ENCODE peak calls at places on chromosome 6, in six cellular contexts. One of them, this sample, is unnamed.

GRCh38 chr6:149593443-149593842 is 27.3 kb downstream of the GINM1 start:
- DNase-seq in body of pancreas: no peak
- DNase-seq in stimulated activated naive CD8-positive, alpha-beta T cell treated with anti-CD3 and anti-CD28 coated beads, Interleukin-15, Interleukin-2, amounts not matched to agents 100 U/mL and 50 U/mL, for 24 hours: no peak
- DNase-seq in NCI-H1436 treated with DMSO at 0.1 percent for 48 hours: no peak
- DNase-seq in stimulated activated CD4-positive, alpha-beta T cell treated with anti-CD3 and anti-CD28 coated beads, Interleukin-1b, Interleukin-23, amount 100 ng/mL, for 1 hour: no peak
- DNase-seq in mesendoderm: no peak
- DNase-seq in this sample: no peak

GRCh38 chr6:33949877-33950831 is 146.4 kb upstream of the MLN start:
- DNase-seq in NCI-H1436 treated with DMSO at 0.1 percent for 48 hours: peak
- DNase-seq in stimulated activated naive CD8-positive, alpha-beta T cell treated with anti-CD3 and anti-CD28 coated beads, Interleukin-15, Interleukin-2, amounts not matched to agents 100 U/mL and 50 U/mL, for 24 hours: no peak
- DNase-seq in body of pancreas: no peak
- DNase-seq in stimulated activated CD4-positive, alpha-beta T cell treated with anti-CD3 and anti-CD28 coated beads, Interleukin-1b, Interleukin-23, amount 100 ng/mL, for 1 hour: no peak
- DNase-seq in mesendoderm: peak
- DNase-seq in this sample: no peak

GRCh38 chr6:26302941-26303559 is 61.9 kb upstream of the BTN3A2 start:
- DNase-seq in stimulated activated naive CD8-positive, alpha-beta T cell treated with anti-CD3 and anti-CD28 coated beads, Interleukin-15, Interleukin-2, amounts not matched to agents 100 U/mL and 50 U/mL, for 24 hours: no peak
- DNase-seq in NCI-H1436 treated with DMSO at 0.1 percent for 48 hours: no peak
- DNase-seq in stimulated activated CD4-positive, alpha-beta T cell treated with anti-CD3 and anti-CD28 coated beads, Interleukin-1b, Interleukin-23, amount 100 ng/mL, for 1 hour: no peak
- DNase-seq in mesendoderm: no peak
- DNase-seq in body of pancreas: no peak
- DNase-seq in this sample: no peak

GRCh38 chr6:68196645-68197044 is 438.4 kb upstream of the ADGRB3 start:
- DNase-seq in stimulated activated naive CD8-positive, alpha-beta T cell treated with anti-CD3 and anti-CD28 coated beads, Interleukin-15, Interleukin-2, amounts not matched to agents 100 U/mL and 50 U/mL, for 24 hours: no peak
- DNase-seq in body of pancreas: no peak
- DNase-seq in stimulated activated CD4-positive, alpha-beta T cell treated with anti-CD3 and anti-CD28 coated beads, Interleukin-1b, Interleukin-23, amount 100 ng/mL, for 1 hour: no peak
- DNase-seq in mesendoderm: peak
- DNase-seq in NCI-H1436 treated with DMSO at 0.1 percent for 48 hours: no peak
- DNase-seq in this sample: no peak

GRCh38 chr6:127096167-127096566 is 22.3 kb upstream of the RSPO3 start:
- DNase-seq in body of pancreas: no peak
- DNase-seq in NCI-H1436 treated with DMSO at 0.1 percent for 48 hours: no peak
- DNase-seq in stimulated activated CD4-positive, alpha-beta T cell treated with anti-CD3 and anti-CD28 coated beads, Interleukin-1b, Interleukin-23, amount 100 ng/mL, for 1 hour: no peak
- DNase-seq in mesendoderm: no peak
- DNase-seq in stimulated activated naive CD8-positive, alpha-beta T cell treated with anti-CD3 and anti-CD28 coated beads, Interleukin-15, Interleukin-2, amounts not matched to agents 100 U/mL and 50 U/mL, for 24 hours: no peak
- DNase-seq in this sample: no peak

GRCh38 chr6:20873425-20874190 is 339.4 kb downstream of the CDKAL1 start:
- DNase-seq in stimulated activated CD4-positive, alpha-beta T cell treated with anti-CD3 and anti-CD28 coated beads, Interleukin-1b, Interleukin-23, amount 100 ng/mL, for 1 hour: no peak
- DNase-seq in body of pancreas: no peak
- DNase-seq in NCI-H1436 treated with DMSO at 0.1 percent for 48 hours: no peak
- DNase-seq in mesendoderm: peak
- DNase-seq in stimulated activated naive CD8-positive, alpha-beta T cell treated with anti-CD3 and anti-CD28 coated beads, Interleukin-15, Interleukin-2, amounts not matched to agents 100 U/mL and 50 U/mL, for 24 hours: no peak
- DNase-seq in this sample: no peak

GRCh38 chr6:71402101-71402500 is 113.5 kb downstream of the OGFRL1 start:
- DNase-seq in body of pancreas: no peak
- DNase-seq in NCI-H1436 treated with DMSO at 0.1 percent for 48 hours: no peak
- DNase-seq in stimulated activated CD4-positive, alpha-beta T cell treated with anti-CD3 and anti-CD28 coated beads, Interleukin-1b, Interleukin-23, amount 100 ng/mL, for 1 hour: no peak
- DNase-seq in mesendoderm: no peak
- DNase-seq in stimulated activated naive CD8-positive, alpha-beta T cell treated with anti-CD3 and anti-CD28 coated beads, Interleukin-15, Interleukin-2, amounts not matched to agents 100 U/mL and 50 U/mL, for 24 hours: no peak
- DNase-seq in this sample: no peak

GRCh38 chr6:20644667-20645370 is 110.6 kb downstream of the CDKAL1 start:
- DNase-seq in NCI-H1436 treated with DMSO at 0.1 percent for 48 hours: no peak
- DNase-seq in mesendoderm: no peak
- DNase-seq in stimulated activated CD4-positive, alpha-beta T cell treated with anti-CD3 and anti-CD28 coated beads, Interleukin-1b, Interleukin-23, amount 100 ng/mL, for 1 hour: no peak
- DNase-seq in body of pancreas: no peak
- DNase-seq in stimulated activated naive CD8-positive, alpha-beta T cell treated with anti-CD3 and anti-CD28 coated beads, Interleukin-15, Interleukin-2, amounts not matched to agents 100 U/mL and 50 U/mL, for 24 hours: no peak
- DNase-seq in this sample: no peak

GRCh38 chr6:44107017-44107416 is 20.2 kb downstream of the MRPL14 start:
- DNase-seq in NCI-H1436 treated with DMSO at 0.1 percent for 48 hours: no peak
- DNase-seq in stimulated activated CD4-positive, alpha-beta T cell treated with anti-CD3 and anti-CD28 coated beads, Interleukin-1b, Interleukin-23, amount 100 ng/mL, for 1 hour: no peak
- DNase-seq in body of pancreas: no peak
- DNase-seq in stimulated activated naive CD8-positive, alpha-beta T cell treated with anti-CD3 and anti-CD28 coated beads, Interleukin-15, Interleukin-2, amounts not matched to agents 100 U/mL and 50 U/mL, for 24 hours: no peak
- DNase-seq in mesendoderm: no peak
- DNase-seq in this sample: no peak

GRCh38 chr6:27545271-27546046 is 72.6 kb upstream of the ZNF184 start:
- DNase-seq in NCI-H1436 treated with DMSO at 0.1 percent for 48 hours: no peak
- DNase-seq in mesendoderm: peak
- DNase-seq in stimulated activated CD4-positive, alpha-beta T cell treated with anti-CD3 and anti-CD28 coated beads, Interleukin-1b, Interleukin-23, amount 100 ng/mL, for 1 hour: no peak
- DNase-seq in stimulated activated naive CD8-positive, alpha-beta T cell treated with anti-CD3 and anti-CD28 coated beads, Interleukin-15, Interleukin-2, amounts not matched to agents 100 U/mL and 50 U/mL, for 24 hours: peak
- DNase-seq in body of pancreas: no peak
- DNase-seq in this sample: no peak

GRCh38 chr6:21200056-21200870 is 393.3 kb upstream of the SOX4 start:
- DNase-seq in NCI-H1436 treated with DMSO at 0.1 percent for 48 hours: no peak
- DNase-seq in stimulated activated naive CD8-positive, alpha-beta T cell treated with anti-CD3 and anti-CD28 coated beads, Interleukin-15, Interleukin-2, amounts not matched to agents 100 U/mL and 50 U/mL, for 24 hours: no peak
- DNase-seq in mesendoderm: no peak
- DNase-seq in stimulated activated CD4-positive, alpha-beta T cell treated with anti-CD3 and anti-CD28 coated beads, Interleukin-1b, Interleukin-23, amount 100 ng/mL, for 1 hour: no peak
- DNase-seq in body of pancreas: no peak
- DNase-seq in this sample: no peak

GRCh38 chr6:34132486-34133185 is 13.3 kb downstream of the GRM4 start:
- DNase-seq in body of pancreas: peak
- DNase-seq in stimulated activated CD4-positive, alpha-beta T cell treated with anti-CD3 and anti-CD28 coated beads, Interleukin-1b, Interleukin-23, amount 100 ng/mL, for 1 hour: no peak
- DNase-seq in mesendoderm: peak
- DNase-seq in stimulated activated naive CD8-positive, alpha-beta T cell treated with anti-CD3 and anti-CD28 coated beads, Interleukin-15, Interleukin-2, amounts not matched to agents 100 U/mL and 50 U/mL, for 24 hours: peak
- DNase-seq in NCI-H1436 treated with DMSO at 0.1 percent for 48 hours: peak
- DNase-seq in this sample: no peak

GRCh38 chr6:25012657-25013056 is 76.9 kb upstream of the RIPOR2 start:
- DNase-seq in mesendoderm: no peak
- DNase-seq in stimulated activated CD4-positive, alpha-beta T cell treated with anti-CD3 and anti-CD28 coated beads, Interleukin-1b, Interleukin-23, amount 100 ng/mL, for 1 hour: no peak
- DNase-seq in body of pancreas: no peak
- DNase-seq in NCI-H1436 treated with DMSO at 0.1 percent for 48 hours: no peak
- DNase-seq in stimulated activated naive CD8-positive, alpha-beta T cell treated with anti-CD3 and anti-CD28 coated beads, Interleukin-15, Interleukin-2, amounts not matched to agents 100 U/mL and 50 U/mL, for 24 hours: no peak
- DNase-seq in this sample: no peak

GRCh38 chr6:16343593-16343992 is 105.2 kb downstream of the GMPR start:
- DNase-seq in stimulated activated CD4-positive, alpha-beta T cell treated with anti-CD3 and anti-CD28 coated beads, Interleukin-1b, Interleukin-23, amount 100 ng/mL, for 1 hour: no peak
- DNase-seq in body of pancreas: no peak
- DNase-seq in mesendoderm: no peak
- DNase-seq in NCI-H1436 treated with DMSO at 0.1 percent for 48 hours: no peak
- DNase-seq in stimulated activated naive CD8-positive, alpha-beta T cell treated with anti-CD3 and anti-CD28 coated beads, Interleukin-15, Interleukin-2, amounts not matched to agents 100 U/mL and 50 U/mL, for 24 hours: no peak
- DNase-seq in this sample: no peak

GRCh38 chr6:151993364-151993763 is 185.9 kb downstream of the ESR1 start:
- DNase-seq in NCI-H1436 treated with DMSO at 0.1 percent for 48 hours: no peak
- DNase-seq in mesendoderm: no peak
- DNase-seq in body of pancreas: peak
- DNase-seq in stimulated activated naive CD8-positive, alpha-beta T cell treated with anti-CD3 and anti-CD28 coated beads, Interleukin-15, Interleukin-2, amounts not matched to agents 100 U/mL and 50 U/mL, for 24 hours: no peak
- DNase-seq in stimulated activated CD4-positive, alpha-beta T cell treated with anti-CD3 and anti-CD28 coated beads, Interleukin-1b, Interleukin-23, amount 100 ng/mL, for 1 hour: no peak
- DNase-seq in this sample: no peak

GRCh38 chr6:166514196-166514595 is 72.3 kb downstream of the RAMACL start:
- DNase-seq in body of pancreas: no peak
- DNase-seq in stimulated activated naive CD8-positive, alpha-beta T cell treated with anti-CD3 and anti-CD28 coated beads, Interleukin-15, Interleukin-2, amounts not matched to agents 100 U/mL and 50 U/mL, for 24 hours: no peak
- DNase-seq in mesendoderm: peak
- DNase-seq in stimulated activated CD4-positive, alpha-beta T cell treated with anti-CD3 and anti-CD28 coated beads, Interleukin-1b, Interleukin-23, amount 100 ng/mL, for 1 hour: no peak
- DNase-seq in NCI-H1436 treated with DMSO at 0.1 percent for 48 hours: no peak
- DNase-seq in this sample: no peak

GRCh38 chr6:44011350-44011925 is 115.8 kb downstream of the MRPL14 start:
- DNase-seq in stimulated activated naive CD8-positive, alpha-beta T cell treated with anti-CD3 and anti-CD28 coated beads, Interleukin-15, Interleukin-2, amounts not matched to agents 100 U/mL and 50 U/mL, for 24 hours: no peak
- DNase-seq in NCI-H1436 treated with DMSO at 0.1 percent for 48 hours: no peak
- DNase-seq in mesendoderm: no peak
- DNase-seq in body of pancreas: no peak
- DNase-seq in stimulated activated CD4-positive, alpha-beta T cell treated with anti-CD3 and anti-CD28 coated beads, Interleukin-1b, Interleukin-23, amount 100 ng/mL, for 1 hour: no peak
- DNase-seq in this sample: no peak

GRCh38 chr6:113763883-113764282 is 93.3 kb upstream of the MARCKS start:
- DNase-seq in stimulated activated CD4-positive, alpha-beta T cell treated with anti-CD3 and anti-CD28 coated beads, Interleukin-1b, Interleukin-23, amount 100 ng/mL, for 1 hour: no peak
- DNase-seq in body of pancreas: no peak
- DNase-seq in stimulated activated naive CD8-positive, alpha-beta T cell treated with anti-CD3 and anti-CD28 coated beads, Interleukin-15, Interleukin-2, amounts not matched to agents 100 U/mL and 50 U/mL, for 24 hours: no peak
- DNase-seq in NCI-H1436 treated with DMSO at 0.1 percent for 48 hours: no peak
- DNase-seq in mesendoderm: peak
- DNase-seq in this sample: no peak

GRCh38 chr6:165991341-165991740 is 176.3 kb downstream of the TBXT start:
- DNase-seq in stimulated activated naive CD8-positive, alpha-beta T cell treated with anti-CD3 and anti-CD28 coated beads, Interleukin-15, Interleukin-2, amounts not matched to agents 100 U/mL and 50 U/mL, for 24 hours: no peak
- DNase-seq in stimulated activated CD4-positive, alpha-beta T cell treated with anti-CD3 and anti-CD28 coated beads, Interleukin-1b, Interleukin-23, amount 100 ng/mL, for 1 hour: no peak
- DNase-seq in NCI-H1436 treated with DMSO at 0.1 percent for 48 hours: no peak
- DNase-seq in body of pancreas: no peak
- DNase-seq in mesendoderm: no peak
- DNase-seq in this sample: no peak

GRCh38 chr6:91434135-91434534 is 847.3 kb upstream of the MAP3K7 start:
- DNase-seq in body of pancreas: no peak
- DNase-seq in mesendoderm: no peak
- DNase-seq in NCI-H1436 treated with DMSO at 0.1 percent for 48 hours: no peak
- DNase-seq in stimulated activated naive CD8-positive, alpha-beta T cell treated with anti-CD3 and anti-CD28 coated beads, Interleukin-15, Interleukin-2, amounts not matched to agents 100 U/mL and 50 U/mL, for 24 hours: no peak
- DNase-seq in stimulated activated CD4-positive, alpha-beta T cell treated with anti-CD3 and anti-CD28 coated beads, Interleukin-1b, Interleukin-23, amount 100 ng/mL, for 1 hour: no peak
- DNase-seq in this sample: no peak

GRCh38 chr6:121055572-121056163 is 278.6 kb downstream of the TBC1D32 start:
- DNase-seq in stimulated activated CD4-positive, alpha-beta T cell treated with anti-CD3 and anti-CD28 coated beads, Interleukin-1b, Interleukin-23, amount 100 ng/mL, for 1 hour: no peak
- DNase-seq in NCI-H1436 treated with DMSO at 0.1 percent for 48 hours: no peak
- DNase-seq in stimulated activated naive CD8-positive, alpha-beta T cell treated with anti-CD3 and anti-CD28 coated beads, Interleukin-15, Interleukin-2, amounts not matched to agents 100 U/mL and 50 U/mL, for 24 hours: no peak
- DNase-seq in mesendoderm: peak
- DNase-seq in body of pancreas: no peak
- DNase-seq in this sample: no peak

GRCh38 chr6:39908838-39909583 is 25.3 kb downstream of the MOCS1 start:
- DNase-seq in stimulated activated CD4-positive, alpha-beta T cell treated with anti-CD3 and anti-CD28 coated beads, Interleukin-1b, Interleukin-23, amount 100 ng/mL, for 1 hour: no peak
- DNase-seq in mesendoderm: no peak
- DNase-seq in body of pancreas: no peak
- DNase-seq in NCI-H1436 treated with DMSO at 0.1 percent for 48 hours: no peak
- DNase-seq in stimulated activated naive CD8-positive, alpha-beta T cell treated with anti-CD3 and anti-CD28 coated beads, Interleukin-15, Interleukin-2, amounts not matched to agents 100 U/mL and 50 U/mL, for 24 hours: no peak
- DNase-seq in this sample: no peak

GRCh38 chr6:1640476-1640875 is 30.8 kb downstream of the FOXC1 start:
- DNase-seq in NCI-H1436 treated with DMSO at 0.1 percent for 48 hours: no peak
- DNase-seq in mesendoderm: no peak
- DNase-seq in stimulated activated CD4-positive, alpha-beta T cell treated with anti-CD3 and anti-CD28 coated beads, Interleukin-1b, Interleukin-23, amount 100 ng/mL, for 1 hour: no peak
- DNase-seq in stimulated activated naive CD8-positive, alpha-beta T cell treated with anti-CD3 and anti-CD28 coated beads, Interleukin-15, Interleukin-2, amounts not matched to agents 100 U/mL and 50 U/mL, for 24 hours: no peak
- DNase-seq in body of pancreas: peak
- DNase-seq in this sample: no peak

GRCh38 chr6:146433881-146434741 is 109.5 kb upstream of the RAB32 start:
- DNase-seq in stimulated activated CD4-positive, alpha-beta T cell treated with anti-CD3 and anti-CD28 coated beads, Interleukin-1b, Interleukin-23, amount 100 ng/mL, for 1 hour: no peak
- DNase-seq in body of pancreas: peak
- DNase-seq in mesendoderm: peak
- DNase-seq in stimulated activated naive CD8-positive, alpha-beta T cell treated with anti-CD3 and anti-CD28 coated beads, Interleukin-15, Interleukin-2, amounts not matched to agents 100 U/mL and 50 U/mL, for 24 hours: no peak
- DNase-seq in NCI-H1436 treated with DMSO at 0.1 percent for 48 hours: no peak
- DNase-seq in this sample: no peak

GRCh38 chr6:34912715-34913464 is 23.8 kb downstream of the ANKS1A start:
- DNase-seq in stimulated activated naive CD8-positive, alpha-beta T cell treated with anti-CD3 and anti-CD28 coated beads, Interleukin-15, Interleukin-2, amounts not matched to agents 100 U/mL and 50 U/mL, for 24 hours: peak
- DNase-seq in NCI-H1436 treated with DMSO at 0.1 percent for 48 hours: no peak
- DNase-seq in mesendoderm: no peak
- DNase-seq in body of pancreas: no peak
- DNase-seq in stimulated activated CD4-positive, alpha-beta T cell treated with anti-CD3 and anti-CD28 coated beads, Interleukin-1b, Interleukin-23, amount 100 ng/mL, for 1 hour: no peak
- DNase-seq in this sample: no peak

GRCh38 chr6:131917763-131918649 is 33.2 kb downstream of the CCN2 start:
- DNase-seq in NCI-H1436 treated with DMSO at 0.1 percent for 48 hours: no peak
- DNase-seq in body of pancreas: no peak
- DNase-seq in stimulated activated naive CD8-positive, alpha-beta T cell treated with anti-CD3 and anti-CD28 coated beads, Interleukin-15, Interleukin-2, amounts not matched to agents 100 U/mL and 50 U/mL, for 24 hours: no peak
- DNase-seq in mesendoderm: peak
- DNase-seq in stimulated activated CD4-positive, alpha-beta T cell treated with anti-CD3 and anti-CD28 coated beads, Interleukin-1b, Interleukin-23, amount 100 ng/mL, for 1 hour: no peak
- DNase-seq in this sample: no peak

GRCh38 chr6:105178110-105178509 is 1.7 kb downstream of the POPDC3 start:
- DNase-seq in stimulated activated CD4-positive, alpha-beta T cell treated with anti-CD3 and anti-CD28 coated beads, Interleukin-1b, Interleukin-23, amount 100 ng/mL, for 1 hour: no peak
- DNase-seq in NCI-H1436 treated with DMSO at 0.1 percent for 48 hours: no peak
- DNase-seq in stimulated activated naive CD8-positive, alpha-beta T cell treated with anti-CD3 and anti-CD28 coated beads, Interleukin-15, Interleukin-2, amounts not matched to agents 100 U/mL and 50 U/mL, for 24 hours: no peak
- DNase-seq in body of pancreas: no peak
- DNase-seq in mesendoderm: no peak
- DNase-seq in this sample: no peak

GRCh38 chr6:4914412-4915159 is 89.3 kb downstream of the RPP40 start:
- DNase-seq in body of pancreas: no peak
- DNase-seq in stimulated activated CD4-positive, alpha-beta T cell treated with anti-CD3 and anti-CD28 coated beads, Interleukin-1b, Interleukin-23, amount 100 ng/mL, for 1 hour: no peak
- DNase-seq in stimulated activated naive CD8-positive, alpha-beta T cell treated with anti-CD3 and anti-CD28 coated beads, Interleukin-15, Interleukin-2, amounts not matched to agents 100 U/mL and 50 U/mL, for 24 hours: peak
- DNase-seq in NCI-H1436 treated with DMSO at 0.1 percent for 48 hours: no peak
- DNase-seq in mesendoderm: no peak
- DNase-seq in this sample: no peak

GRCh38 chr6:106477790-106478189 is 117.3 kb downstream of the CRYBG1 start:
- DNase-seq in body of pancreas: no peak
- DNase-seq in stimulated activated CD4-positive, alpha-beta T cell treated with anti-CD3 and anti-CD28 coated beads, Interleukin-1b, Interleukin-23, amount 100 ng/mL, for 1 hour: no peak
- DNase-seq in mesendoderm: no peak
- DNase-seq in stimulated activated naive CD8-positive, alpha-beta T cell treated with anti-CD3 and anti-CD28 coated beads, Interleukin-15, Interleukin-2, amounts not matched to agents 100 U/mL and 50 U/mL, for 24 hours: no peak
- DNase-seq in NCI-H1436 treated with DMSO at 0.1 percent for 48 hours: no peak
- DNase-seq in this sample: no peak

GRCh38 chr6:97293198-97293696 is 10.2 kb upstream of the MMS22L start:
- DNase-seq in stimulated activated naive CD8-positive, alpha-beta T cell treated with anti-CD3 and anti-CD28 coated beads, Interleukin-15, Interleukin-2, amounts not matched to agents 100 U/mL and 50 U/mL, for 24 hours: no peak
- DNase-seq in stimulated activated CD4-positive, alpha-beta T cell treated with anti-CD3 and anti-CD28 coated beads, Interleukin-1b, Interleukin-23, amount 100 ng/mL, for 1 hour: no peak
- DNase-seq in body of pancreas: no peak
- DNase-seq in mesendoderm: no peak
- DNase-seq in NCI-H1436 treated with DMSO at 0.1 percent for 48 hours: no peak
- DNase-seq in this sample: no peak

GRCh38 chr6:45647341-45648138 is 269.8 kb upstream of the SUPT3H start:
- DNase-seq in mesendoderm: peak
- DNase-seq in stimulated activated CD4-positive, alpha-beta T cell treated with anti-CD3 and anti-CD28 coated beads, Interleukin-1b, Interleukin-23, amount 100 ng/mL, for 1 hour: no peak
- DNase-seq in stimulated activated naive CD8-positive, alpha-beta T cell treated with anti-CD3 and anti-CD28 coated beads, Interleukin-15, Interleukin-2, amounts not matched to agents 100 U/mL and 50 U/mL, for 24 hours: no peak
- DNase-seq in NCI-H1436 treated with DMSO at 0.1 percent for 48 hours: no peak
- DNase-seq in body of pancreas: no peak
- DNase-seq in this sample: no peak

GRCh38 chr6:98980814-98981213 is 33.1 kb upstream of the FBXL4 start:
- DNase-seq in stimulated activated naive CD8-positive, alpha-beta T cell treated with anti-CD3 and anti-CD28 coated beads, Interleukin-15, Interleukin-2, amounts not matched to agents 100 U/mL and 50 U/mL, for 24 hours: no peak
- DNase-seq in NCI-H1436 treated with DMSO at 0.1 percent for 48 hours: no peak
- DNase-seq in body of pancreas: no peak
- DNase-seq in stimulated activated CD4-positive, alpha-beta T cell treated with anti-CD3 and anti-CD28 coated beads, Interleukin-1b, Interleukin-23, amount 100 ng/mL, for 1 hour: no peak
- DNase-seq in mesendoderm: peak
- DNase-seq in this sample: no peak

GRCh38 chr6:53585208-53585903 is 40.5 kb upstream of the GCLC start:
- DNase-seq in NCI-H1436 treated with DMSO at 0.1 percent for 48 hours: no peak
- DNase-seq in stimulated activated CD4-positive, alpha-beta T cell treated with anti-CD3 and anti-CD28 coated beads, Interleukin-1b, Interleukin-23, amount 100 ng/mL, for 1 hour: no peak
- DNase-seq in body of pancreas: no peak
- DNase-seq in stimulated activated naive CD8-positive, alpha-beta T cell treated with anti-CD3 and anti-CD28 coated beads, Interleukin-15, Interleukin-2, amounts not matched to agents 100 U/mL and 50 U/mL, for 24 hours: no peak
- DNase-seq in mesendoderm: no peak
- DNase-seq in this sample: no peak

GRCh38 chr6:40894962-40895799 is 143.8 kb downstream of the UNC5CL start:
- DNase-seq in NCI-H1436 treated with DMSO at 0.1 percent for 48 hours: no peak
- DNase-seq in body of pancreas: peak
- DNase-seq in stimulated activated naive CD8-positive, alpha-beta T cell treated with anti-CD3 and anti-CD28 coated beads, Interleukin-15, Interleukin-2, amounts not matched to agents 100 U/mL and 50 U/mL, for 24 hours: no peak
- DNase-seq in stimulated activated CD4-positive, alpha-beta T cell treated with anti-CD3 and anti-CD28 coated beads, Interleukin-1b, Interleukin-23, amount 100 ng/mL, for 1 hour: no peak
- DNase-seq in mesendoderm: peak
- DNase-seq in this sample: no peak

This sample was measured in cortex of kidney.